ENCODE peak calls at places on chromosome 13, in seven cellular contexts. B, Q, D, X, C, V and E are unnamed samples.

GRCh38 chr13:27005556-27005955 is 166.1 kb downstream of the USP12 start:
- DNase-seq in B (no peak), V (no peak), X (no peak), D (no peak), C (peak), Q (no peak), E (no peak)

GRCh38 chr13:65756071-65756671 is 1474.0 kb downstream of the PCDH9 start:
- DNase-seq in B (no peak), X (no peak), C (no peak), V (no peak), D (no peak), Q (no peak), E (no peak)

GRCh38 chr13:39961036-39961435 is 305.6 kb downstream of the COG6 start:
- DNase-seq in D (no peak), Q (no peak), X (no peak), C (no peak), B (no peak), V (no peak), E (no peak)

GRCh38 chr13:32098275-32098674 is 66.7 kb downstream of the FRY start:
- DNase-seq in B (no peak), D (no peak), X (no peak), Q (no peak), C (no peak), V (no peak), E (no peak)

GRCh38 chr13:114072421-114072820 is 60.0 kb downstream of the RASA3 start:
- DNase-seq in Q (no peak), D (no peak), V (no peak), C (peak), X (peak), B (no peak), E (no peak)

GRCh38 chr13:45385912-45386311 is 32.3 kb downstream of the SLC25A30 start:
- DNase-seq in C (no peak), Q (no peak), B (no peak), X (no peak), D (no peak), V (no peak), E (no peak)

GRCh38 chr13:75195479-75196111 is 286.4 kb downstream of the TBC1D4 start:
- DNase-seq in C (no peak), X (peak), Q (peak), B (no peak), V (peak), D (no peak), E (peak)

GRCh38 chr13:59178344-59178743 is 985.4 kb downstream of the DIAPH3 start:
- DNase-seq in C (no peak), Q (no peak), D (peak), B (peak), X (no peak), V (peak), E (no peak)

GRCh38 chr13:31982540-31982939 is 49.0 kb upstream of the FRY start:
- DNase-seq in C (no peak), D (peak), X (no peak), B (peak), Q (no peak), V (peak), E (no peak)

GRCh38 chr13:110351636-110352420 is 44.7 kb downstream of the COL4A2 start:
- DNase-seq in D (no peak), C (no peak), V (no peak), B (no peak), X (no peak), Q (no peak), E (no peak)

GRCh38 chr13:110354715-110355473 is 47.8 kb downstream of the COL4A2 start:
- DNase-seq in V (no peak), X (no peak), Q (no peak), B (no peak), C (no peak), D (no peak), E (no peak)

GRCh38 chr13:110354209-110354627 is 47.1 kb downstream of the COL4A2 start:
- DNase-seq in B (no peak), C (no peak), V (no peak), X (no peak), Q (no peak), D (peak), E (no peak)

GRCh38 chr13:110353339-110353977 is 46.4 kb downstream of the COL4A2 start:
- DNase-seq in C (no peak), D (no peak), Q (no peak), X (no peak), V (no peak), B (no peak), E (no peak)

DNA sequence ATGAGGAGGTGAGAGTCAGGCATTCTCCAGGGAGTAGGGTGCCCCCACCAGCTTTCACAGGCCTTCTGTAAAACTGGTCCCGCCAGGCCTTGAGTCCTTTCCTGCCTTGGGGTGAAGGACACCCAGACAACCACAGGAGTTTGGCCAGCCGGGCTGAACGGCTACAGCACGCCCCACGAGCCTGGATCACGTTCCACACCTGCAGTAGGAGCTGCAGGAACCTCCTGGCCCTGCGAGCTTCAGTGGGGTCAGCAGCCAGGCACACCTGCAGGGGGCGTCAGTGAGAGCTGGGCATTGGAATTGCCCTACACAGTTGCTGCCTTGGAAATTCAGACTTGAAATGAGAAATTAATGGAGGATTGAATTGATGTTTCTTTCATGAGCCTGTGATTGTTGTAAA is 45.7 kb downstream of the COL4A2 start:
- DNase-seq in C (no peak), B (no peak), D (no peak), V (no peak), Q (no peak), X (peak), E (no peak)
- TF ChIP-seq CTCF in C (no peak), B (peak), D (peak), V (peak), Q (peak), X (peak), E (peak)

DNA sequence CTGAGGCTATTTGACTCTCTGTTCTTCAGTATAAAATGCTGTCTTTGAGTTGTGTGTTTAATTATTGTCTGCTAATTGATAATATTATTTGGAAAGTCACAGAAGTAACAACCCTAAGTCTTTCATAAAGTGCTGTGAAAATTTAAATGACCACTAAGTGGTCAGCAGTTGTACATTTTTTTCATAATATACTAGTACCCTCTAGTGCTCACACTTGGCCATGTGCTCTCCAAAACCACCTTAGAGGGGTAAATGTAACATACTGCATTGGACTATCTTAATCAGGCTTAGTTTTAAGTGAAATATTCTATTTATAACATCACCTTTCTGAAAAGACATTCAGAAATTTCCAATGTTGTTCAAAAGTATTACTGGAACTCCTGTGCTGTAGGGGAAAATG is 745.3 kb downstream of the GPC5 start:
- DNase-seq in D (no peak), X (no peak), V (no peak), C (no peak), B (no peak), Q (no peak), E (no peak)
- TF ChIP-seq CTCF in D (no peak), X (no peak), V (no peak), C (no peak), B (no peak), Q (peak), E (no peak)

DNA sequence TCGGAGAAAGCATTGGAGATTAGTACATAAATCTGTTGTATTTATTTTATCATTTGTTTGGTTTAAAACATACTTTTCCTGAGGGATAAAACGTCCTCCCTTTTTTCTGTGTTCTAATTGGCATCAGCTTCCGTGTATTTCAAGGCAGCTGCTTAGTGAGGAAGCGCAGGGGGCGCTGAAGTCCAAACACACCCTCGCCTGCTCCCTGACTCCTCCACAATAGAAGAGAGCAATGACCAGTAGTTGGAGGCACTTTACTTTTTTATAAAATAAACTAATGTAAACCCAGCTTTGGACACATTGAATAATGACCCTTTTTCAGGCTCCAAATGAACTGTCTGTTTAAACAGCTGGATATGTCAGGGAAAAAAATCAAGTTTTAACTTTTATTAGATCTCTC is 79.9 kb downstream of the RNASEH2B start:
- DNase-seq in C (no peak), X (peak), V (peak), B (no peak), D (no peak), Q (no peak), E (no peak)
- TF ChIP-seq CTCF in C (no peak), X (no peak), V (peak), B (peak), D (peak), Q (peak), E (no peak)

DNA sequence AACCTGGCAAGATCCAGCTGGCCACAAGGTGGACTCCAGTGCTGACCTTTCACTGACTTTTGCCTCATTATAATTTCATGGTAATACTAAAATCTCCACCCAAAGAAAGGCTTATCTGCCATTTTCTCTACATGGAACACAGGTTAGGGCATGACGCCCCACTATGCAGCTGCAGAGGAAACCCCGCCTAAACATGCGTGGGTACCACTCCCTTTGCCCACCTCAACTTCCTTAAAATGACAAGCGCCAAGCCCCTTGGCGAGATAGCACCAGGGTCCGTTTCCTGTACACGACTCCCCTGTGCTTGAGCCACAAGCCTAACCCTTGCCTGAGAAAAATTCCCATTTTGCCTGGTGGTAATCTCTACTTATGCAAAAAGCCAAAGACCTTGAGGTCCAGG is 36.0 kb upstream of the PABPC3 start:
- DNase-seq in Q (no peak), X (no peak), C (no peak), B (no peak), V (no peak), D (no peak), E (no peak)
- TF ChIP-seq CTCF in Q (no peak), X (no peak), C (no peak), B (no peak), V (no peak), D (no peak), E (no peak)

DNA sequence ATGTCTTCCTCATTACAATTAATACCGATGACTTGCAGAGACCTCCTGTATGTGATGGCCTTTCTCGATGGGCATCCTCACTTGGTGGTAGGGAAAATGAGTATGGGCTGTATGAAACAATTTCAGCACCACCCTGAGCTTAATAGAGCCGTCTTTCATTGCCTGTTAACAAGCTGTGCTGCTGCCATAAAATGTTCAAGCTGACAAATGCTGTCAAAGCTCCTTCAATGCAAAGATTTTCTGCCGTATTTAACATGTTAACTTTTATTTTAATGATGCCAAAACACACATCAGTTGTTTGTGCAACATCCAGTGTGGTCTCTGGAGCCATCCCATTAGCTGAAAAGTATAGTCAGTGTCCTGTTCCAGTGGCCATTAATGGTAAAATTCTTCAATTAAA is 110.1 kb downstream of the GPC6 start:
- DNase-seq in X (no peak), C (no peak), B (no peak), V (no peak), Q (no peak), D (no peak), E (no peak)
- TF ChIP-seq CTCF in X (no peak), C (no peak), B (no peak), V (no peak), Q (no peak), D (no peak), E (no peak)

GRCh38 chr13:112574476-112575294 is 13.3 kb downstream of the TUBGCP3 start:
- DNase-seq in C (no peak), B (no peak), X (no peak), D (peak), V (no peak), Q (no peak), E (no peak)

GRCh38 chr13:112576768-112577167 is 11.2 kb downstream of the TUBGCP3 start:
- DNase-seq in X (no peak), D (no peak), B (no peak), Q (no peak), C (no peak), V (no peak), E (no peak)

GRCh38 chr13:112575295-112575622 is 12.7 kb downstream of the TUBGCP3 start:
- DNase-seq in B (no peak), Q (no peak), C (no peak), D (no peak), X (no peak), V (no peak), E (no peak)

GRCh38 chr13:112576191-112576590 is 11.8 kb downstream of the TUBGCP3 start:
- DNase-seq in C (no peak), D (no peak), B (no peak), Q (no peak), X (no peak), V (no peak), E (no peak)

DNA sequence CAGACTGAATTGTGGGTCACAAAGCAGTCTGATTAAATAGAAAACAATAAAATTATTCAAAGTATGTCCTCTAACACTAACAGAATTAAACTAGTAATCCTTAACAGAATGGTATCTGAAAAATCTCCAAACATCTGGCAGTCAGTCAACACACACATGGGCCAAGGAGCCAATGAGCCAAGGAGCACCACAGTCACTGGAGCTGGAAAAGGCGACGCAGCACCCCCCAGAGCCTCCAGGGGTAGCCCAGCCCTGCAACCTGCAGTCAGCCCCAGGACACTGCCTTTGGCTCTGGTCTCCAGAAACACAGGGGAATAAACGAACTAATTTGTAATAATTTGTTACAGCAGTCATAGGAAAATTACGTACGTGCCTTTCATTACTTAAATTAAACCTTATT is 12.3 kb downstream of the TUBGCP3 start:
- DNase-seq in B (no peak), X (no peak), V (no peak), Q (no peak), C (no peak), D (no peak), E (no peak)
- TF ChIP-seq CTCF in B (no peak), X (no peak), V (no peak), Q (no peak), C (no peak), D (no peak), E (no peak)

GRCh38 chr13:52450012-52450792 is at the start of gene VPS36:
- DNase-seq in Q (peak), D (peak), B (peak), C (peak), X (peak), V (peak), E (peak)
- TF ChIP-seq CTCF in Q (peak), D (peak), B (peak), C (peak), X (peak), V (peak), E (peak)

DNA sequence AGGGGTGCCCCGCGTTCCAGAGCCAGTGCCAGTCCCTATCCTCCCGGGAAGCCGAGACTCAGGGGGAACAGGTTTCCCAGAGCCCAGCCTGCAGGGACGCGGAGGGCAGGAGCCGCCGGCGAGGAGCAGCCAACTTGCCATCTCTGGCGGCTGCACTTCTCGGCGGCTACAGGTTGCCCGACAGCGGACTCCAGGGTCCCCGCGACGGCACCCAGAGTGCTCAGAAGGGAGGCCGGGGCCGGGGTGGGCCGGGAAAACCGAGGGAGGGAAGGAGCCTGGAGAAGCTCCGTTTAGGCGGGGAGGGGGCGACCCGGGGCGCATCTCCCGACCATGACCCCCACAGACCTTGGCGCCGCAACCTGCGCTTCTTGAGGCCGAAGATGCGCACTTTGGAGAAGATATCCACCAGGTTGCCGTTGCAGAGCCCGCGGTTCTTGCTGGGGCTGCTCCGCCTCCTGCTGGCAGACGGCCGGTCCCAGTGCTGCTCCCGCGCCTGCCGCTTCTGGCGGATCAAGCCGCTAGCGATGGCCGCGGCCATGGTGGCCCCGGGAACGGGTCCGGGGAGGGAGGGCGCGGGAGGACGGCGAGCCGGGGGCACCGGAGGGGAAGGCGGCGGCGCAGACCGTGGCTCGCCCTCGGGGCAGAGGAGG is 463.8 kb downstream of the ITGBL1 start:
- DNase-seq in Q (peak), V (peak), D (no peak), C (peak), X (peak), B (peak), E (peak)
- TF ChIP-seq CTCF in Q (peak), V (peak), D (no peak), C (peak), X (peak), B (peak), E (peak)

DNA sequence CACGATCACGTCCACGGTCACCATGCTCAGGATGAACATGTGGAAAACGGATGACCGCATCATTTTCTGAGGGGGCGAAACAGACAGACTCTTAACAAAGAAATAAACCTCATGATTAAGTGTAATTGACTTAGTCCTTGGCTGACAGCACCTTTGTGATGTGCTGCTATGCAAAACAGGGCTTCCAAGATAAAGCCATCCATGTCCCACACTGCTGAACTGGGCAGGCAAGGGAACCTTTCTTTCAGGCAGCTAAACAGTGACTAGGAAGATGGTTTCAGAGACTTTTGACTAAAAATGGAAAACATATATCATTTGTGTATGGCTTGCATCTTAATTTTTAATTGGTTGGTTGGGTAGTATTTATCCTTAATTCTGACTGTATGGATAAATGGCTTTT is 157.8 kb downstream of the NALCN start:
- DNase-seq in V (no peak), D (no peak), C (no peak), Q (no peak), B (no peak), X (no peak), E (no peak)
- TF ChIP-seq CTCF in V (no peak), D (no peak), C (no peak), Q (no peak), B (no peak), X (no peak), E (no peak)

DNA sequence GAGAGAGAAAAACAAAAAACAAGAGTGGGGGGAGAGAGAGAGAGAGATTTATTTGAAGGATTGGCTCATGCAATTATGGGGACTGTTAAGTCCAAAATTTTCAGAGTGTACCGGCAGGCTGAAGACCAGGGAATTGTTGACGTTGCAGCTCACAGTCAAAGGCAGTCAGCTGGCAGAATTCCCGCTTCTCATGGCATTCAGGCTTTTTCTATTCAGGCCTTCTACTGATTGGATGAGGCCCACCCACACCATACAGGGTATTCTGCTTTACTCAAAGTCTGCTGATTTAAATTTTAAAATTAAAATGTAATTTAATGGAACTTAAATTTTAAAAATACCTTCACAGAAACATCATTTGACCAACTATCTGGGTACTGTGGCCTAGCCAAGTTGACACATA is 505.4 kb downstream of the IRS2 start:
- DNase-seq in B (no peak), X (no peak), C (no peak), V (no peak), Q (no peak), D (no peak), E (no peak)
- TF ChIP-seq CTCF in B (no peak), X (no peak), C (no peak), V (no peak), Q (no peak), D (no peak), E (no peak)